ENCODE peak calls at places on chromosome 7, in five cellular contexts. One of them, this sample, is unnamed.

GRCh38 chr7:15780271-15780670 is 93.8 kb upstream of the MEOX2 start:
- DNase-seq in body of pancreas: no peak
- DNase-seq in ovary: no peak
- DNase-seq in Peyer's patch: no peak
- DNase-seq in spleen: no peak
- DNase-seq in this sample: no peak

GRCh38 chr7:157826566-157826965 is 489.8 kb downstream of the DNAJB6 start:
- DNase-seq in body of pancreas: no peak
- DNase-seq in ovary: no peak
- DNase-seq in Peyer's patch: no peak
- DNase-seq in spleen: peak; percentile 56
- DNase-seq in this sample: no peak

GRCh38 chr7:138834583-138834982 is 36.6 kb upstream of the ATP6V0A4 start:
- DNase-seq in body of pancreas: no peak
- DNase-seq in ovary: no peak
- DNase-seq in Peyer's patch: no peak
- DNase-seq in spleen: no peak
- DNase-seq in this sample: no peak

GRCh38 chr7:30240401-30240800 is 44.0 kb upstream of the ZNRF2 start:
- DNase-seq in body of pancreas: no peak
- DNase-seq in ovary: no peak
- DNase-seq in Peyer's patch: no peak
- DNase-seq in spleen: no peak
- DNase-seq in this sample: no peak

GRCh38 chr7:18053177-18053928 is 25.7 kb upstream of the PRPS1L1 start:
- DNase-seq in body of pancreas: no peak
- DNase-seq in ovary: no peak
- DNase-seq in Peyer's patch: no peak
- DNase-seq in spleen: no peak
- DNase-seq in this sample: no peak

GRCh38 chr7:81260152-81260551 is 341.3 kb upstream of the SEMA3C start:
- DNase-seq in body of pancreas: no peak
- DNase-seq in ovary: no peak
- DNase-seq in Peyer's patch: no peak
- DNase-seq in spleen: no peak
- DNase-seq in this sample: no peak

GRCh38 chr7:100371561-100372171 is 1.6 kb upstream of the PILRA start:
- DNase-seq in body of pancreas: no peak
- DNase-seq in ovary: no peak
- DNase-seq in Peyer's patch: no peak
- DNase-seq in spleen: peak; percentile 71
- DNase-seq in this sample: no peak

GRCh38 chr7:105389090-105389650 is 449 bp upstream of the SRPK2 start:
- DNase-seq in body of pancreas: peak; percentile 58
- DNase-seq in ovary: no peak
- DNase-seq in Peyer's patch: peak; percentile 65
- DNase-seq in spleen: no peak
- DNase-seq in this sample: no peak

GRCh38 chr7:142345817-142346216 is 88.0 kb upstream of the PRSS58 start:
- DNase-seq in body of pancreas: no peak
- DNase-seq in ovary: no peak
- DNase-seq in Peyer's patch: no peak
- DNase-seq in spleen: no peak
- DNase-seq in this sample: no peak

GRCh38 chr7:1008733-1009363 is 25.9 kb downstream of the CYP2W1 start:
- DNase-seq in body of pancreas: no peak
- DNase-seq in ovary: no peak
- DNase-seq in Peyer's patch: no peak
- DNase-seq in spleen: no peak
- DNase-seq in this sample: no peak
- TF ChIP-seq POLR2A in body of pancreas: no peak
- TF ChIP-seq POLR2A in ovary: no peak
- TF ChIP-seq POLR2A in Peyer's patch: no peak
- TF ChIP-seq POLR2A in spleen: no peak
- TF ChIP-seq POLR2A in this sample: no peak

DNA sequence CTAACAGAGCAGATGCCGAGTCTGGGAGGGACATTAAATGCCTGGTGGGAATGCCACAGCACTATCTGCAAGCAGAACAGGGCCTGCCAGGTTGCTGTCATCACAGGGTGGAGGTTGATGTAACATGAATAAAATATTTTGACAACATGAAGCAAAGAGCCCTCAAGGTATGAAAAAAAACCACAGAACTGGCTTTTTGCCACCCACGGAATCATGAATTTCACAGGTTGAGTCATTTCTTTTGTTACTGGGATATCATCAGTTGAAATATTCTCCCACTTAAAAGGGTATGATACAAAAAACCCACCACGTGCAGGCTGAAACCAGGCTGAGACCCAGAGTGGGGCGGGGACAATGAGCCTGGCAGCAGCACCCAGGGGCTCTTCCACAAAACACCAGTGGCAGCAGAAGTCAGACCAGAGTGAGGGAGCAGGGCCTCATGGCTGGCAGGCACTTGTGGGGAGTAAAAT is 220.1 kb downstream of the TNS3 start:
- DNase-seq in body of pancreas: peak; percentile 9
- DNase-seq in ovary: no peak
- DNase-seq in Peyer's patch: peak; percentile 33
- DNase-seq in spleen: peak; percentile 18
- DNase-seq in this sample: no peak
- TF ChIP-seq POLR2A in body of pancreas: no peak
- TF ChIP-seq POLR2A in ovary: no peak
- TF ChIP-seq POLR2A in Peyer's patch: no peak
- TF ChIP-seq POLR2A in spleen: no peak
- TF ChIP-seq POLR2A in this sample: no peak

GRCh38 chr7:121169469-121169868 is 159.3 kb upstream of the WNT16 start:
- DNase-seq in body of pancreas: no peak
- DNase-seq in ovary: no peak
- DNase-seq in Peyer's patch: no peak
- DNase-seq in spleen: no peak
- DNase-seq in this sample: no peak

GRCh38 chr7:121164247-121164646 is 164.6 kb upstream of the WNT16 start:
- DNase-seq in body of pancreas: no peak
- DNase-seq in ovary: no peak
- DNase-seq in Peyer's patch: no peak
- DNase-seq in spleen: no peak
- DNase-seq in this sample: no peak

GRCh38 chr7:121163699-121164098 is 165.1 kb upstream of the WNT16 start:
- DNase-seq in body of pancreas: no peak
- DNase-seq in ovary: no peak
- DNase-seq in Peyer's patch: no peak
- DNase-seq in spleen: no peak
- DNase-seq in this sample: no peak

GRCh38 chr7:121167971-121168370 is 160.8 kb upstream of the WNT16 start:
- DNase-seq in body of pancreas: no peak
- DNase-seq in ovary: no peak
- DNase-seq in Peyer's patch: no peak
- DNase-seq in spleen: no peak
- DNase-seq in this sample: no peak

GRCh38 chr7:121166885-121167284 is 161.9 kb upstream of the WNT16 start:
- DNase-seq in body of pancreas: no peak
- DNase-seq in ovary: no peak
- DNase-seq in Peyer's patch: no peak
- DNase-seq in spleen: no peak
- DNase-seq in this sample: no peak
- TF ChIP-seq POLR2A in body of pancreas: no peak
- TF ChIP-seq POLR2A in ovary: no peak
- TF ChIP-seq POLR2A in Peyer's patch: no peak
- TF ChIP-seq POLR2A in spleen: no peak
- TF ChIP-seq POLR2A in this sample: no peak

DNA sequence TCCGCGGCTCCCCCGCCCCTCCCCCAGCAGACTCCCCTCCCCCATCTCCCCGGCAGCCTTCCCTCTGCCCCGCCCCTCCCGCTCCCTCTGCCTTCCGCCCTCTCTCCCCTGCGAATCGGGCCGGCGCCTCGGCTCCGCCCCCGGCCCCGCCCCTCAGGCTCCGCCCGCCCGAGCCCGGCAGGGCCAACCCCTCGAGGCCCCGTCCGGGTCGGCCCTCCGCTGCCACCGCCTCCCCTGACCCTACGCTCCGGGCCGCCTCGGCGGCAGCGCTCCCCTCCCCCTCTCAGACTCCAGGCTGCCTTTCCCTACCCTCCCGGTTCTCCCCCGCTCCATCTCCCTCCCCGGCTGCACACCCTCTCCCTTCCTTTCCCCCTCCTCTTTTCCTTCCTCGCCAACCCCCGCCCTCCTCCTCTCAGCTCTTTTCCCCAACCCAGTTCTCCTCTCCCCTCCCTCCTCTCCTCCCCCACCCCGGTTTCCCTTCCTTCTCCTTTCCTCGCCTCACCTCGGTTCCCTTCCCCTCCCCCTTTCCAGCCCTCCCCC is 1.6 kb downstream of the ZNF467 start:
- DNase-seq in body of pancreas: peak; percentile 94
- DNase-seq in ovary: peak; percentile 95
- DNase-seq in Peyer's patch: peak; percentile 95
- DNase-seq in spleen: peak; percentile 98
- DNase-seq in this sample: peak; percentile 89
- TF ChIP-seq POLR2A in body of pancreas: peak; percentile 68
- TF ChIP-seq POLR2A in ovary: no peak
- TF ChIP-seq POLR2A in Peyer's patch: no peak
- TF ChIP-seq POLR2A in spleen: no peak
- TF ChIP-seq POLR2A in this sample: no peak

GRCh38 chr7:2821161-2821841 is 22.8 kb downstream of the GNA12 start:
- DNase-seq in body of pancreas: peak; percentile 71
- DNase-seq in ovary: no peak
- DNase-seq in Peyer's patch: no peak
- DNase-seq in spleen: no peak
- DNase-seq in this sample: peak; percentile 13
- TF ChIP-seq POLR2A in body of pancreas: peak; percentile 16
- TF ChIP-seq POLR2A in ovary: no peak
- TF ChIP-seq POLR2A in Peyer's patch: no peak
- TF ChIP-seq POLR2A in spleen: no peak
- TF ChIP-seq POLR2A in this sample: no peak

GRCh38 chr7:24821045-24821853 is 64.0 kb upstream of the GSDME start:
- DNase-seq in body of pancreas: peak; percentile 54
- DNase-seq in ovary: no peak
- DNase-seq in Peyer's patch: peak; percentile 94
- DNase-seq in spleen: peak; percentile 92
- DNase-seq in this sample: peak; percentile 84
- TF ChIP-seq POLR2A in body of pancreas: no peak
- TF ChIP-seq POLR2A in ovary: no peak
- TF ChIP-seq POLR2A in Peyer's patch: peak; percentile 51
- TF ChIP-seq POLR2A in spleen: no peak
- TF ChIP-seq POLR2A in this sample: peak; percentile 50

GRCh38 chr7:116258734-116259133 is 48.4 kb downstream of the TES start:
- DNase-seq in body of pancreas: peak; percentile 32
- DNase-seq in ovary: no peak
- DNase-seq in Peyer's patch: peak; percentile 50
- DNase-seq in spleen: no peak
- DNase-seq in this sample: peak; percentile 73
- TF ChIP-seq POLR2A in body of pancreas: no peak
- TF ChIP-seq POLR2A in ovary: no peak
- TF ChIP-seq POLR2A in Peyer's patch: no peak
- TF ChIP-seq POLR2A in spleen: no peak
- TF ChIP-seq POLR2A in this sample: no peak

This sample was measured in erythroblast.